ENCODE peak calls at places on chromosomes 6 and 20, in ten cellular contexts. One of them, this sample, is unnamed.

GRCh38 chr20:45969712-45970634 is 2.0 kb downstream of the ZNF335 start:
- DNase-seq in endodermal cell: peak
- DNase-seq in NCI-H446 treated with DMSO at 0.1 percent for 48 hours: peak
- DNase-seq in iris pigment epithelial cell: peak
- DNase-seq in NCI-H1105 treated with DMSO at 0.1 percent for 48 hours: peak
- DNase-seq in naive thymus-derived CD8-positive, alpha-beta T cell: no peak
- DNase-seq in uterus: no peak
- DNase-seq in activated naive CD8-positive, alpha-beta T cell treated with anti-CD3 and anti-CD28 coated beads, Interleukin-2, amount 50 U/mL, for 24 hours: no peak
- DNase-seq in CMK: peak
- DNase-seq in HepG2: peak
- DNase-seq in this sample: peak

GRCh38 chr6:164013480-164014208 is 599.1 kb downstream of the QKI start:
- DNase-seq in endodermal cell: no peak
- DNase-seq in NCI-H446 treated with DMSO at 0.1 percent for 48 hours: no peak
- DNase-seq in iris pigment epithelial cell: no peak
- DNase-seq in NCI-H1105 treated with DMSO at 0.1 percent for 48 hours: no peak
- DNase-seq in naive thymus-derived CD8-positive, alpha-beta T cell: no peak
- DNase-seq in uterus: no peak
- DNase-seq in activated naive CD8-positive, alpha-beta T cell treated with anti-CD3 and anti-CD28 coated beads, Interleukin-2, amount 50 U/mL, for 24 hours: no peak
- DNase-seq in CMK: no peak
- DNase-seq in HepG2: no peak
- DNase-seq in this sample: no peak

GRCh38 chr20:62595491-62595890 is 46.8 kb upstream of the SLCO4A1 start:
- DNase-seq in endodermal cell: no peak
- DNase-seq in NCI-H446 treated with DMSO at 0.1 percent for 48 hours: no peak
- DNase-seq in iris pigment epithelial cell: peak
- DNase-seq in NCI-H1105 treated with DMSO at 0.1 percent for 48 hours: no peak
- DNase-seq in naive thymus-derived CD8-positive, alpha-beta T cell: no peak
- DNase-seq in uterus: no peak
- DNase-seq in activated naive CD8-positive, alpha-beta T cell treated with anti-CD3 and anti-CD28 coated beads, Interleukin-2, amount 50 U/mL, for 24 hours: peak
- DNase-seq in CMK: no peak
- DNase-seq in HepG2: no peak
- DNase-seq in this sample: no peak

GRCh38 chr20:13008761-13009681 is at the start of gene SPTLC3:
- DNase-seq in endodermal cell: peak
- DNase-seq in NCI-H446 treated with DMSO at 0.1 percent for 48 hours: no peak
- DNase-seq in iris pigment epithelial cell: no peak
- DNase-seq in NCI-H1105 treated with DMSO at 0.1 percent for 48 hours: no peak
- DNase-seq in naive thymus-derived CD8-positive, alpha-beta T cell: no peak
- DNase-seq in uterus: peak
- DNase-seq in activated naive CD8-positive, alpha-beta T cell treated with anti-CD3 and anti-CD28 coated beads, Interleukin-2, amount 50 U/mL, for 24 hours: no peak
- DNase-seq in CMK: no peak
- DNase-seq in HepG2: peak
- DNase-seq in this sample: no peak

GRCh38 chr6:21386744-21387143 is 206.8 kb upstream of the SOX4 start:
- DNase-seq in endodermal cell: peak
- DNase-seq in NCI-H446 treated with DMSO at 0.1 percent for 48 hours: no peak
- DNase-seq in iris pigment epithelial cell: peak
- DNase-seq in NCI-H1105 treated with DMSO at 0.1 percent for 48 hours: no peak
- DNase-seq in naive thymus-derived CD8-positive, alpha-beta T cell: no peak
- DNase-seq in uterus: no peak
- DNase-seq in activated naive CD8-positive, alpha-beta T cell treated with anti-CD3 and anti-CD28 coated beads, Interleukin-2, amount 50 U/mL, for 24 hours: no peak
- DNase-seq in CMK: no peak
- DNase-seq in HepG2: peak
- DNase-seq in this sample: no peak

GRCh38 chr6:100167585-100167984 is 173.6 kb upstream of the MCHR2 start:
- DNase-seq in endodermal cell: peak
- DNase-seq in NCI-H446 treated with DMSO at 0.1 percent for 48 hours: no peak
- DNase-seq in iris pigment epithelial cell: no peak
- DNase-seq in NCI-H1105 treated with DMSO at 0.1 percent for 48 hours: no peak
- DNase-seq in naive thymus-derived CD8-positive, alpha-beta T cell: no peak
- DNase-seq in uterus: no peak
- DNase-seq in activated naive CD8-positive, alpha-beta T cell treated with anti-CD3 and anti-CD28 coated beads, Interleukin-2, amount 50 U/mL, for 24 hours: no peak
- DNase-seq in CMK: no peak
- DNase-seq in HepG2: no peak
- DNase-seq in this sample: no peak

GRCh38 chr6:138594749-138595148 is 95.5 kb upstream of the NHSL1 start:
- DNase-seq in endodermal cell: peak
- DNase-seq in NCI-H446 treated with DMSO at 0.1 percent for 48 hours: no peak
- DNase-seq in iris pigment epithelial cell: no peak
- DNase-seq in NCI-H1105 treated with DMSO at 0.1 percent for 48 hours: no peak
- DNase-seq in naive thymus-derived CD8-positive, alpha-beta T cell: no peak
- DNase-seq in uterus: no peak
- DNase-seq in activated naive CD8-positive, alpha-beta T cell treated with anti-CD3 and anti-CD28 coated beads, Interleukin-2, amount 50 U/mL, for 24 hours: no peak
- DNase-seq in CMK: no peak
- DNase-seq in HepG2: no peak
- DNase-seq in this sample: no peak

GRCh38 chr6:141486942-141487341 is 645.8 kb upstream of the GJE1 start:
- DNase-seq in endodermal cell: no peak
- DNase-seq in NCI-H446 treated with DMSO at 0.1 percent for 48 hours: no peak
- DNase-seq in iris pigment epithelial cell: no peak
- DNase-seq in NCI-H1105 treated with DMSO at 0.1 percent for 48 hours: peak
- DNase-seq in naive thymus-derived CD8-positive, alpha-beta T cell: no peak
- DNase-seq in uterus: no peak
- DNase-seq in activated naive CD8-positive, alpha-beta T cell treated with anti-CD3 and anti-CD28 coated beads, Interleukin-2, amount 50 U/mL, for 24 hours: no peak
- DNase-seq in CMK: no peak
- DNase-seq in HepG2: no peak
- DNase-seq in this sample: no peak

GRCh38 chr6:47026679-47027078 is 15.5 kb downstream of the ADGRF1 start:
- DNase-seq in endodermal cell: no peak
- DNase-seq in NCI-H446 treated with DMSO at 0.1 percent for 48 hours: no peak
- DNase-seq in iris pigment epithelial cell: no peak
- DNase-seq in NCI-H1105 treated with DMSO at 0.1 percent for 48 hours: no peak
- DNase-seq in naive thymus-derived CD8-positive, alpha-beta T cell: no peak
- DNase-seq in uterus: no peak
- DNase-seq in activated naive CD8-positive, alpha-beta T cell treated with anti-CD3 and anti-CD28 coated beads, Interleukin-2, amount 50 U/mL, for 24 hours: no peak
- DNase-seq in CMK: no peak
- DNase-seq in HepG2: no peak
- DNase-seq in this sample: no peak

GRCh38 chr6:25278557-25278913 is 639 bp upstream of the CARMIL1 start:
- DNase-seq in endodermal cell: no peak
- DNase-seq in NCI-H446 treated with DMSO at 0.1 percent for 48 hours: no peak
- DNase-seq in iris pigment epithelial cell: no peak
- DNase-seq in NCI-H1105 treated with DMSO at 0.1 percent for 48 hours: no peak
- DNase-seq in naive thymus-derived CD8-positive, alpha-beta T cell: no peak
- DNase-seq in uterus: no peak
- DNase-seq in activated naive CD8-positive, alpha-beta T cell treated with anti-CD3 and anti-CD28 coated beads, Interleukin-2, amount 50 U/mL, for 24 hours: no peak
- DNase-seq in CMK: no peak
- DNase-seq in HepG2: no peak
- DNase-seq in this sample: no peak

GRCh38 chr20:62222266-62222850 is 2.3 kb upstream of the HRH3 start:
- DNase-seq in endodermal cell: no peak
- DNase-seq in NCI-H446 treated with DMSO at 0.1 percent for 48 hours: no peak
- DNase-seq in iris pigment epithelial cell: no peak
- DNase-seq in NCI-H1105 treated with DMSO at 0.1 percent for 48 hours: no peak
- DNase-seq in naive thymus-derived CD8-positive, alpha-beta T cell: no peak
- DNase-seq in uterus: no peak
- DNase-seq in activated naive CD8-positive, alpha-beta T cell treated with anti-CD3 and anti-CD28 coated beads, Interleukin-2, amount 50 U/mL, for 24 hours: no peak
- DNase-seq in CMK: no peak
- DNase-seq in HepG2: no peak
- DNase-seq in this sample: no peak

GRCh38 chr6:323730-324088 is 31.4 kb downstream of the DUSP22 start:
- DNase-seq in endodermal cell: no peak
- DNase-seq in NCI-H446 treated with DMSO at 0.1 percent for 48 hours: no peak
- DNase-seq in iris pigment epithelial cell: no peak
- DNase-seq in NCI-H1105 treated with DMSO at 0.1 percent for 48 hours: no peak
- DNase-seq in naive thymus-derived CD8-positive, alpha-beta T cell: no peak
- DNase-seq in uterus: no peak
- DNase-seq in activated naive CD8-positive, alpha-beta T cell treated with anti-CD3 and anti-CD28 coated beads, Interleukin-2, amount 50 U/mL, for 24 hours: no peak
- DNase-seq in CMK: no peak
- DNase-seq in HepG2: no peak
- DNase-seq in this sample: no peak

GRCh38 chr6:123803862-123804681 is at the start of gene NKAIN2:
- DNase-seq in endodermal cell: peak
- DNase-seq in NCI-H446 treated with DMSO at 0.1 percent for 48 hours: peak
- DNase-seq in iris pigment epithelial cell: no peak
- DNase-seq in NCI-H1105 treated with DMSO at 0.1 percent for 48 hours: peak
- DNase-seq in naive thymus-derived CD8-positive, alpha-beta T cell: no peak
- DNase-seq in uterus: no peak
- DNase-seq in activated naive CD8-positive, alpha-beta T cell treated with anti-CD3 and anti-CD28 coated beads, Interleukin-2, amount 50 U/mL, for 24 hours: no peak
- DNase-seq in CMK: no peak
- DNase-seq in HepG2: no peak
- DNase-seq in this sample: no peak

GRCh38 chr6:158839796-158840195 is 20.6 kb upstream of the EZR start:
- DNase-seq in endodermal cell: no peak
- DNase-seq in NCI-H446 treated with DMSO at 0.1 percent for 48 hours: no peak
- DNase-seq in iris pigment epithelial cell: no peak
- DNase-seq in NCI-H1105 treated with DMSO at 0.1 percent for 48 hours: no peak
- DNase-seq in naive thymus-derived CD8-positive, alpha-beta T cell: no peak
- DNase-seq in uterus: no peak
- DNase-seq in activated naive CD8-positive, alpha-beta T cell treated with anti-CD3 and anti-CD28 coated beads, Interleukin-2, amount 50 U/mL, for 24 hours: no peak
- DNase-seq in CMK: no peak
- DNase-seq in HepG2: no peak
- DNase-seq in this sample: no peak

GRCh38 chr6:138004423-138005287 is 102.6 kb downstream of the PERP start:
- DNase-seq in endodermal cell: no peak
- DNase-seq in NCI-H446 treated with DMSO at 0.1 percent for 48 hours: no peak
- DNase-seq in iris pigment epithelial cell: peak
- DNase-seq in NCI-H1105 treated with DMSO at 0.1 percent for 48 hours: peak
- DNase-seq in naive thymus-derived CD8-positive, alpha-beta T cell: no peak
- DNase-seq in uterus: no peak
- DNase-seq in activated naive CD8-positive, alpha-beta T cell treated with anti-CD3 and anti-CD28 coated beads, Interleukin-2, amount 50 U/mL, for 24 hours: peak
- DNase-seq in CMK: no peak
- DNase-seq in HepG2: peak
- DNase-seq in this sample: no peak

GRCh38 chr6:102619585-102619984 is 1226.1 kb downstream of the GRIK2 start:
- DNase-seq in endodermal cell: no peak
- DNase-seq in NCI-H446 treated with DMSO at 0.1 percent for 48 hours: peak
- DNase-seq in iris pigment epithelial cell: peak
- DNase-seq in NCI-H1105 treated with DMSO at 0.1 percent for 48 hours: peak
- DNase-seq in naive thymus-derived CD8-positive, alpha-beta T cell: no peak
- DNase-seq in uterus: no peak
- DNase-seq in activated naive CD8-positive, alpha-beta T cell treated with anti-CD3 and anti-CD28 coated beads, Interleukin-2, amount 50 U/mL, for 24 hours: no peak
- DNase-seq in CMK: no peak
- DNase-seq in HepG2: peak
- DNase-seq in this sample: no peak

GRCh38 chr6:125858427-125859320 is 67.9 kb downstream of the NCOA7 start:
- DNase-seq in endodermal cell: peak
- DNase-seq in NCI-H446 treated with DMSO at 0.1 percent for 48 hours: peak
- DNase-seq in iris pigment epithelial cell: peak
- DNase-seq in NCI-H1105 treated with DMSO at 0.1 percent for 48 hours: no peak
- DNase-seq in naive thymus-derived CD8-positive, alpha-beta T cell: peak
- DNase-seq in uterus: peak
- DNase-seq in activated naive CD8-positive, alpha-beta T cell treated with anti-CD3 and anti-CD28 coated beads, Interleukin-2, amount 50 U/mL, for 24 hours: peak
- DNase-seq in CMK: no peak
- DNase-seq in HepG2: peak
- DNase-seq in this sample: peak

GRCh38 chr6:134602123-134602522 is 284.2 kb upstream of the SGK1 start:
- DNase-seq in endodermal cell: no peak
- DNase-seq in NCI-H446 treated with DMSO at 0.1 percent for 48 hours: no peak
- DNase-seq in iris pigment epithelial cell: no peak
- DNase-seq in NCI-H1105 treated with DMSO at 0.1 percent for 48 hours: peak
- DNase-seq in naive thymus-derived CD8-positive, alpha-beta T cell: no peak
- DNase-seq in uterus: no peak
- DNase-seq in activated naive CD8-positive, alpha-beta T cell treated with anti-CD3 and anti-CD28 coated beads, Interleukin-2, amount 50 U/mL, for 24 hours: no peak
- DNase-seq in CMK: no peak
- DNase-seq in HepG2: no peak
- DNase-seq in this sample: no peak

GRCh38 chr6:148885154-148885870 is 138.5 kb downstream of the UST start:
- DNase-seq in endodermal cell: no peak
- DNase-seq in NCI-H446 treated with DMSO at 0.1 percent for 48 hours: no peak
- DNase-seq in iris pigment epithelial cell: peak
- DNase-seq in NCI-H1105 treated with DMSO at 0.1 percent for 48 hours: no peak
- DNase-seq in naive thymus-derived CD8-positive, alpha-beta T cell: no peak
- DNase-seq in uterus: no peak
- DNase-seq in activated naive CD8-positive, alpha-beta T cell treated with anti-CD3 and anti-CD28 coated beads, Interleukin-2, amount 50 U/mL, for 24 hours: no peak
- DNase-seq in CMK: no peak
- DNase-seq in HepG2: no peak
- DNase-seq in this sample: no peak

GRCh38 chr20:4272225-4272624 is 256.9 kb upstream of the RNF24 start:
- DNase-seq in endodermal cell: no peak
- DNase-seq in NCI-H446 treated with DMSO at 0.1 percent for 48 hours: no peak
- DNase-seq in iris pigment epithelial cell: peak
- DNase-seq in NCI-H1105 treated with DMSO at 0.1 percent for 48 hours: no peak
- DNase-seq in naive thymus-derived CD8-positive, alpha-beta T cell: no peak
- DNase-seq in uterus: no peak
- DNase-seq in activated naive CD8-positive, alpha-beta T cell treated with anti-CD3 and anti-CD28 coated beads, Interleukin-2, amount 50 U/mL, for 24 hours: no peak
- DNase-seq in CMK: no peak
- DNase-seq in HepG2: no peak
- DNase-seq in this sample: no peak

GRCh38 chr20:9884666-9885065 is 45.8 kb upstream of the PAK5 start:
- DNase-seq in endodermal cell: no peak
- DNase-seq in NCI-H446 treated with DMSO at 0.1 percent for 48 hours: no peak
- DNase-seq in iris pigment epithelial cell: no peak
- DNase-seq in NCI-H1105 treated with DMSO at 0.1 percent for 48 hours: no peak
- DNase-seq in naive thymus-derived CD8-positive, alpha-beta T cell: no peak
- DNase-seq in uterus: no peak
- DNase-seq in activated naive CD8-positive, alpha-beta T cell treated with anti-CD3 and anti-CD28 coated beads, Interleukin-2, amount 50 U/mL, for 24 hours: no peak
- DNase-seq in CMK: no peak
- DNase-seq in HepG2: no peak
- DNase-seq in this sample: no peak

GRCh38 chr6:137033828-137034227 is 10.9 kb downstream of the IL20RA start:
- DNase-seq in endodermal cell: no peak
- DNase-seq in NCI-H446 treated with DMSO at 0.1 percent for 48 hours: no peak
- DNase-seq in iris pigment epithelial cell: no peak
- DNase-seq in NCI-H1105 treated with DMSO at 0.1 percent for 48 hours: no peak
- DNase-seq in naive thymus-derived CD8-positive, alpha-beta T cell: peak
- DNase-seq in uterus: no peak
- DNase-seq in activated naive CD8-positive, alpha-beta T cell treated with anti-CD3 and anti-CD28 coated beads, Interleukin-2, amount 50 U/mL, for 24 hours: peak
- DNase-seq in CMK: peak
- DNase-seq in HepG2: peak
- DNase-seq in this sample: peak

GRCh38 chr20:60271597-60271996 is 313.4 kb downstream of the CDH26 start:
- DNase-seq in endodermal cell: peak
- DNase-seq in NCI-H446 treated with DMSO at 0.1 percent for 48 hours: no peak
- DNase-seq in iris pigment epithelial cell: no peak
- DNase-seq in NCI-H1105 treated with DMSO at 0.1 percent for 48 hours: no peak
- DNase-seq in naive thymus-derived CD8-positive, alpha-beta T cell: no peak
- DNase-seq in uterus: no peak
- DNase-seq in activated naive CD8-positive, alpha-beta T cell treated with anti-CD3 and anti-CD28 coated beads, Interleukin-2, amount 50 U/mL, for 24 hours: no peak
- DNase-seq in CMK: no peak
- DNase-seq in HepG2: no peak
- DNase-seq in this sample: no peak

GRCh38 chr6:111278738-111279137 is 191.4 kb downstream of the SLC16A10 start:
- DNase-seq in endodermal cell: no peak
- DNase-seq in NCI-H446 treated with DMSO at 0.1 percent for 48 hours: no peak
- DNase-seq in iris pigment epithelial cell: no peak
- DNase-seq in NCI-H1105 treated with DMSO at 0.1 percent for 48 hours: no peak
- DNase-seq in naive thymus-derived CD8-positive, alpha-beta T cell: no peak
- DNase-seq in uterus: no peak
- DNase-seq in activated naive CD8-positive, alpha-beta T cell treated with anti-CD3 and anti-CD28 coated beads, Interleukin-2, amount 50 U/mL, for 24 hours: no peak
- DNase-seq in CMK: no peak
- DNase-seq in HepG2: no peak
- DNase-seq in this sample: no peak

GRCh38 chr6:6918216-6918983 is 189.4 kb upstream of the RREB1 start:
- DNase-seq in endodermal cell: no peak
- DNase-seq in NCI-H446 treated with DMSO at 0.1 percent for 48 hours: peak
- DNase-seq in iris pigment epithelial cell: peak
- DNase-seq in NCI-H1105 treated with DMSO at 0.1 percent for 48 hours: no peak
- DNase-seq in naive thymus-derived CD8-positive, alpha-beta T cell: peak
- DNase-seq in uterus: no peak
- DNase-seq in activated naive CD8-positive, alpha-beta T cell treated with anti-CD3 and anti-CD28 coated beads, Interleukin-2, amount 50 U/mL, for 24 hours: peak
- DNase-seq in CMK: no peak
- DNase-seq in HepG2: no peak
- DNase-seq in this sample: peak

GRCh38 chr20:43590036-43590391 is 723 bp upstream of the IFT52 start:
- DNase-seq in endodermal cell: peak
- DNase-seq in NCI-H446 treated with DMSO at 0.1 percent for 48 hours: peak
- DNase-seq in iris pigment epithelial cell: no peak
- DNase-seq in NCI-H1105 treated with DMSO at 0.1 percent for 48 hours: peak
- DNase-seq in naive thymus-derived CD8-positive, alpha-beta T cell: no peak
- DNase-seq in uterus: peak
- DNase-seq in activated naive CD8-positive, alpha-beta T cell treated with anti-CD3 and anti-CD28 coated beads, Interleukin-2, amount 50 U/mL, for 24 hours: peak
- DNase-seq in CMK: no peak
- DNase-seq in HepG2: peak
- DNase-seq in this sample: no peak

GRCh38 chr6:45587229-45588060 is 209.7 kb upstream of the SUPT3H start:
- DNase-seq in endodermal cell: no peak
- DNase-seq in NCI-H446 treated with DMSO at 0.1 percent for 48 hours: no peak
- DNase-seq in iris pigment epithelial cell: no peak
- DNase-seq in NCI-H1105 treated with DMSO at 0.1 percent for 48 hours: no peak
- DNase-seq in naive thymus-derived CD8-positive, alpha-beta T cell: no peak
- DNase-seq in uterus: no peak
- DNase-seq in activated naive CD8-positive, alpha-beta T cell treated with anti-CD3 and anti-CD28 coated beads, Interleukin-2, amount 50 U/mL, for 24 hours: no peak
- DNase-seq in CMK: no peak
- DNase-seq in HepG2: no peak
- DNase-seq in this sample: no peak

This sample was measured in CD8-positive, alpha-beta memory T cell.